ENCODE peak calls at places on chromosomes 12 and 14, in six cellular contexts. One of them, this sample, is unnamed.

GRCh38 chr14:74591394-74591793 is 20.6 kb downstream of the LTBP2 start:
- DNase-seq in WTC11: no peak
- DNase-seq in GM23338: no peak
- DNase-seq in GM12878: no peak
- DNase-seq in HepG2: no peak
- DNase-seq in K562: no peak
- DNase-seq in this sample: no peak

GRCh38 chr12:131896811-131897270 is 2.4 kb downstream of the ULK1 start:
- DNase-seq in WTC11: no peak
- DNase-seq in GM23338: no peak
- DNase-seq in GM12878: no peak
- DNase-seq in HepG2: no peak
- DNase-seq in K562: no peak
- DNase-seq in this sample: peak

GRCh38 chr12:64679487-64679983 is 69.2 kb downstream of the RASSF3 start:
- DNase-seq in WTC11: no peak
- DNase-seq in GM23338: no peak
- DNase-seq in GM12878: no peak
- DNase-seq in HepG2: no peak
- DNase-seq in K562: peak
- DNase-seq in this sample: no peak

GRCh38 chr12:1830981-1831930 is 10.9 kb downstream of the LRTM2 start:
- DNase-seq in WTC11: peak
- DNase-seq in GM23338: peak
- DNase-seq in GM12878: no peak
- DNase-seq in HepG2: peak
- DNase-seq in K562: peak
- DNase-seq in this sample: peak

GRCh38 chr14:94904636-94905035 is 134.7 kb upstream of the GSC start:
- DNase-seq in WTC11: no peak
- DNase-seq in GM23338: peak
- DNase-seq in GM12878: no peak
- DNase-seq in HepG2: no peak
- DNase-seq in K562: no peak
- DNase-seq in this sample: peak

GRCh38 chr12:49970030-49970429 is 2.7 kb upstream of the AQP6 start:
- DNase-seq in WTC11: no peak
- DNase-seq in GM23338: no peak
- DNase-seq in GM12878: no peak
- DNase-seq in HepG2: no peak
- DNase-seq in K562: no peak
- DNase-seq in this sample: no peak

GRCh38 chr12:122001379-122002209 is 20.1 kb upstream of the BCL7A start:
- DNase-seq in WTC11: no peak
- DNase-seq in GM23338: peak
- DNase-seq in GM12878: no peak
- DNase-seq in HepG2: no peak
- DNase-seq in K562: no peak
- DNase-seq in this sample: no peak

GRCh38 chr12:90333384-90333783 is 621.6 kb downstream of the CCER1 start:
- DNase-seq in WTC11: no peak
- DNase-seq in GM23338: no peak
- DNase-seq in GM12878: no peak
- DNase-seq in HepG2: no peak
- DNase-seq in K562: no peak
- DNase-seq in this sample: no peak

GRCh38 chr12:85627584-85627983 is 208.6 kb downstream of the RASSF9 start:
- DNase-seq in WTC11: no peak
- DNase-seq in GM23338: no peak
- DNase-seq in GM12878: no peak
- DNase-seq in HepG2: no peak
- DNase-seq in K562: no peak
- DNase-seq in this sample: no peak

GRCh38 chr12:94244165-94245133 is 96.1 kb downstream of the PLXNC1 start:
- DNase-seq in WTC11: no peak
- DNase-seq in GM23338: no peak
- DNase-seq in GM12878: no peak
- DNase-seq in HepG2: no peak
- DNase-seq in K562: no peak
- DNase-seq in this sample: no peak

GRCh38 chr12:47725893-47726292 is 603 bp upstream of the ENDOU start:
- DNase-seq in WTC11: no peak
- DNase-seq in GM23338: no peak
- DNase-seq in GM12878: no peak
- DNase-seq in HepG2: no peak
- DNase-seq in K562: no peak
- DNase-seq in this sample: no peak

GRCh38 chr12:63845726-63846125 is 1.2 kb downstream of the SRGAP1 start:
- DNase-seq in WTC11: no peak
- DNase-seq in GM23338: no peak
- DNase-seq in GM12878: no peak
- DNase-seq in HepG2: peak
- DNase-seq in K562: no peak
- DNase-seq in this sample: no peak

GRCh38 chr12:79689041-79689476 is 1.7 kb downstream of the PAWR start:
- DNase-seq in WTC11: no peak
- DNase-seq in GM23338: no peak
- DNase-seq in GM12878: no peak
- DNase-seq in HepG2: peak
- DNase-seq in K562: no peak
- DNase-seq in this sample: no peak

GRCh38 chr14:92475451-92476187 is 38.0 kb upstream of the RIN3 start:
- DNase-seq in WTC11: no peak
- DNase-seq in GM23338: no peak
- DNase-seq in GM12878: no peak
- DNase-seq in HepG2: peak
- DNase-seq in K562: no peak
- DNase-seq in this sample: no peak

GRCh38 chr12:109302358-109302757 is 6.7 kb downstream of the FOXN4 start:
- DNase-seq in WTC11: no peak
- DNase-seq in GM23338: peak
- DNase-seq in GM12878: no peak
- DNase-seq in HepG2: no peak
- DNase-seq in K562: peak
- DNase-seq in this sample: no peak

GRCh38 chr14:90503582-90503981 is 106.8 kb downstream of the CALM1 start:
- DNase-seq in WTC11: no peak
- DNase-seq in GM23338: no peak
- DNase-seq in GM12878: no peak
- DNase-seq in HepG2: no peak
- DNase-seq in K562: no peak
- DNase-seq in this sample: no peak

GRCh38 chr14:54881235-54881760 is 21.3 kb downstream of the GCH1 start:
- DNase-seq in WTC11: no peak
- DNase-seq in GM23338: no peak
- DNase-seq in GM12878: peak
- DNase-seq in HepG2: no peak
- DNase-seq in K562: no peak
- DNase-seq in this sample: no peak

GRCh38 chr12:101685121-101685520 is 12.3 kb upstream of the CHPT1 start:
- DNase-seq in WTC11: no peak
- DNase-seq in GM23338: no peak
- DNase-seq in GM12878: no peak
- DNase-seq in HepG2: no peak
- DNase-seq in K562: no peak
- DNase-seq in this sample: no peak

GRCh38 chr12:69987453-69988102 is 162.6 kb downstream of the MYRFL start:
- DNase-seq in WTC11: no peak
- DNase-seq in GM23338: no peak
- DNase-seq in GM12878: no peak
- DNase-seq in HepG2: peak
- DNase-seq in K562: no peak
- DNase-seq in this sample: no peak

GRCh38 chr14:64682173-64682710 is 22.0 kb upstream of the PLEKHG3 start:
- DNase-seq in WTC11: peak
- DNase-seq in GM23338: peak
- DNase-seq in GM12878: no peak
- DNase-seq in HepG2: no peak
- DNase-seq in K562: no peak
- DNase-seq in this sample: no peak

GRCh38 chr14:88592016-88592415 is 29.2 kb downstream of the ZC3H14 start:
- DNase-seq in WTC11: no peak
- DNase-seq in GM23338: no peak
- DNase-seq in GM12878: no peak
- DNase-seq in HepG2: no peak
- DNase-seq in K562: no peak
- DNase-seq in this sample: no peak

GRCh38 chr12:46983393-46983793 is 96.0 kb upstream of the PCED1B start:
- DNase-seq in WTC11: no peak
- DNase-seq in GM23338: no peak
- DNase-seq in GM12878: no peak
- DNase-seq in HepG2: no peak
- DNase-seq in K562: no peak
- DNase-seq in this sample: no peak

GRCh38 chr12:116381744-116382455 is 104.4 kb upstream of the MED13L start:
- DNase-seq in WTC11: peak
- DNase-seq in GM23338: peak
- DNase-seq in GM12878: no peak
- DNase-seq in HepG2: no peak
- DNase-seq in K562: no peak
- DNase-seq in this sample: peak

GRCh38 chr12:129911437-129912049 is 7.7 kb upstream of the TMEM132D start:
- DNase-seq in WTC11: peak
- DNase-seq in GM23338: peak
- DNase-seq in GM12878: no peak
- DNase-seq in HepG2: peak
- DNase-seq in K562: peak
- DNase-seq in this sample: no peak

GRCh38 chr12:127143020-127143419 is 1124.0 kb upstream of the TMEM132C start:
- DNase-seq in WTC11: peak
- DNase-seq in GM23338: peak
- DNase-seq in GM12878: no peak
- DNase-seq in HepG2: no peak
- DNase-seq in K562: no peak
- DNase-seq in this sample: no peak

GRCh38 chr14:86521032-86521730 is 991.2 kb downstream of the FLRT2 start:
- DNase-seq in WTC11: no peak
- DNase-seq in GM23338: no peak
- DNase-seq in GM12878: no peak
- DNase-seq in HepG2: no peak
- DNase-seq in K562: no peak
- DNase-seq in this sample: no peak

DNA sequence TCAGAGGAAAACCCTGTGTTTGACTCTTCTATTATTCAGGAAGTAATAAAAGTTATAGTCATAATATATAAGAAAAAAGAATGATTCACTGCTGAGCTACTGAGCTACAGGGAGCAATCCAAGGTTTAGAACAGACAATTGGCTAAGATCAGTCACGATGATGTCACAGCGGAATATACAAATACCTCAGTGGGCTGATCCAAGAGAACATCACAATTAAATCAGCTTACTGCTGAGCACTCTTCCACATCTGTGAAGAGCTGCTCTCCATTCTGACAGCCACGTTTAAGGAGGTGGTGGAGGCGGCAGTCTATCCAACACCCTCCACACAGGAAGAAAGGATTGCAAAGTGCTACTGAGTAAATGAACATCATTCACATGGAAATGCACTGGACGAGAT is 271.0 kb downstream of the APAF1 start:
- DNase-seq in WTC11: no peak
- DNase-seq in GM23338: no peak
- DNase-seq in GM12878: no peak
- DNase-seq in HepG2: no peak
- DNase-seq in K562: no peak
- DNase-seq in this sample: no peak
- TF ChIP-seq CREB1 in WTC11: no peak
- TF ChIP-seq CREB1 in GM23338: no peak
- TF ChIP-seq CREB1 in GM12878: no peak
- TF ChIP-seq CREB1 in HepG2: no peak
- TF ChIP-seq CREB1 in K562: no peak
- TF ChIP-seq CREB1 in this sample: no peak

GRCh38 chr14:38056270-38056669 is 151.4 kb upstream of the SSTR1 start:
- DNase-seq in WTC11: peak
- DNase-seq in GM23338: peak
- DNase-seq in GM12878: no peak
- DNase-seq in HepG2: no peak
- DNase-seq in K562: no peak
- DNase-seq in this sample: no peak
- TF ChIP-seq CREB1 in WTC11: no peak
- TF ChIP-seq CREB1 in GM23338: no peak
- TF ChIP-seq CREB1 in GM12878: no peak
- TF ChIP-seq CREB1 in HepG2: no peak
- TF ChIP-seq CREB1 in K562: no peak
- TF ChIP-seq CREB1 in this sample: no peak

GRCh38 chr14:105067140-105067968 is 2.1 kb upstream of the GPR132 start:
- DNase-seq in WTC11: no peak
- DNase-seq in GM23338: no peak
- DNase-seq in GM12878: peak
- DNase-seq in HepG2: no peak
- DNase-seq in K562: no peak
- DNase-seq in this sample: no peak
- TF ChIP-seq CREB1 in WTC11: no peak
- TF ChIP-seq CREB1 in GM23338: no peak
- TF ChIP-seq CREB1 in GM12878: no peak
- TF ChIP-seq CREB1 in HepG2: no peak
- TF ChIP-seq CREB1 in K562: no peak
- TF ChIP-seq CREB1 in this sample: no peak

GRCh38 chr12:52689239-52689638 is 9.0 kb upstream of the KRT1 start:
- DNase-seq in WTC11: no peak
- DNase-seq in GM23338: no peak
- DNase-seq in GM12878: no peak
- DNase-seq in HepG2: no peak
- DNase-seq in K562: no peak
- DNase-seq in this sample: no peak

GRCh38 chr12:52686756-52687487 is 6.7 kb upstream of the KRT1 start:
- DNase-seq in WTC11: no peak
- DNase-seq in GM23338: no peak
- DNase-seq in GM12878: no peak
- DNase-seq in HepG2: no peak
- DNase-seq in K562: no peak
- DNase-seq in this sample: no peak

GRCh38 chr12:52688481-52688880 is 8.3 kb upstream of the KRT1 start:
- DNase-seq in WTC11: no peak
- DNase-seq in GM23338: no peak
- DNase-seq in GM12878: no peak
- DNase-seq in HepG2: no peak
- DNase-seq in K562: no peak
- DNase-seq in this sample: no peak

GRCh38 chr12:52686063-52686462 is 5.9 kb upstream of the KRT1 start:
- DNase-seq in WTC11: no peak
- DNase-seq in GM23338: no peak
- DNase-seq in GM12878: no peak
- DNase-seq in HepG2: no peak
- DNase-seq in K562: no peak
- DNase-seq in this sample: no peak

GRCh38 chr12:52687527-52688385 is 7.5 kb upstream of the KRT1 start:
- DNase-seq in WTC11: no peak
- DNase-seq in GM23338: no peak
- DNase-seq in GM12878: no peak
- DNase-seq in HepG2: no peak
- DNase-seq in K562: no peak
- DNase-seq in this sample: no peak
- TF ChIP-seq CREB1 in WTC11: no peak
- TF ChIP-seq CREB1 in GM23338: no peak
- TF ChIP-seq CREB1 in GM12878: no peak
- TF ChIP-seq CREB1 in HepG2: no peak
- TF ChIP-seq CREB1 in K562: no peak
- TF ChIP-seq CREB1 in this sample: no peak